ENCODE peak calls at places on chromosomes 13 and 19, in four cellular contexts. One of them, this sample, is unnamed. For H3K4me1, the result is how much of the 10 kb centered on the place peaks cover.

GRCh38 chr19:13143135-13143534 is 7.0 kb downstream of the STX10 start:
- DNase-seq in ascending aorta: no peak
- DNase-seq in upper lobe of right lung: no peak
- DNase-seq in IMR-90: peak
- DNase-seq in this sample: peak

GRCh38 chr13:44156294-44156658 is 217.3 kb upstream of the SERP2 start:
- DNase-seq in ascending aorta: no peak
- DNase-seq in upper lobe of right lung: no peak
- DNase-seq in IMR-90: no peak
- DNase-seq in this sample: no peak

GRCh38 chr13:99371956-99372355 is 64.8 kb upstream of the GPR183 start:
- DNase-seq in ascending aorta: no peak
- DNase-seq in upper lobe of right lung: no peak
- DNase-seq in IMR-90: no peak
- DNase-seq in this sample: no peak

GRCh38 chr19:47613165-47614146 is 4.5 kb downstream of the BICRA start:
- DNase-seq in ascending aorta: no peak
- DNase-seq in upper lobe of right lung: no peak
- DNase-seq in IMR-90: peak
- DNase-seq in this sample: no peak

GRCh38 chr13:60646600-60646999 is 249.6 kb downstream of the TDRD3 start:
- DNase-seq in ascending aorta: no peak
- DNase-seq in upper lobe of right lung: no peak
- DNase-seq in IMR-90: no peak
- DNase-seq in this sample: no peak

GRCh38 chr13:50357586-50358118 is 342.4 kb downstream of the KCNRG start:
- DNase-seq in ascending aorta: no peak
- DNase-seq in upper lobe of right lung: no peak
- DNase-seq in IMR-90: peak
- DNase-seq in this sample: peak

GRCh38 chr13:110302986-110303385 is 4.0 kb downstream of the COL4A1 start:
- DNase-seq in ascending aorta: no peak
- DNase-seq in upper lobe of right lung: no peak
- DNase-seq in IMR-90: no peak
- DNase-seq in this sample: no peak

GRCh38 chr19:29260477-29261317 is 47.7 kb upstream of the UQCRFS1 start:
- DNase-seq in ascending aorta: no peak
- DNase-seq in upper lobe of right lung: no peak
- DNase-seq in IMR-90: peak
- DNase-seq in this sample: no peak

GRCh38 chr13:33111414-33112110 is 95.3 kb downstream of the KL start:
- DNase-seq in ascending aorta: no peak
- DNase-seq in upper lobe of right lung: no peak
- DNase-seq in IMR-90: peak
- DNase-seq in this sample: no peak

GRCh38 chr19:55419089-55419488 is 11.5 kb upstream of the UBE2S start:
- DNase-seq in ascending aorta: no peak
- DNase-seq in upper lobe of right lung: no peak
- DNase-seq in IMR-90: no peak
- DNase-seq in this sample: no peak

GRCh38 chr13:102097708-102098107 is 304.1 kb downstream of the FGF14 start:
- DNase-seq in ascending aorta: no peak
- DNase-seq in upper lobe of right lung: no peak
- DNase-seq in IMR-90: no peak
- DNase-seq in this sample: no peak

GRCh38 chr13:30108913-30109237 is 198.5 kb downstream of the KATNAL1 start:
- DNase-seq in ascending aorta: no peak
- DNase-seq in upper lobe of right lung: peak
- DNase-seq in IMR-90: no peak
- DNase-seq in this sample: peak

GRCh38 chr19:50794778-50795664 is 4.8 kb downstream of the ACP4 start:
- DNase-seq in ascending aorta: no peak
- DNase-seq in upper lobe of right lung: peak
- DNase-seq in IMR-90: no peak
- DNase-seq in this sample: no peak

GRCh38 chr19:7928334-7928706 is 2.4 kb upstream of the CTXN1 start:
- DNase-seq in ascending aorta: no peak
- DNase-seq in upper lobe of right lung: no peak
- DNase-seq in IMR-90: no peak
- DNase-seq in this sample: no peak

GRCh38 chr13:30398601-30399072 is 23.7 kb upstream of the UBE2L5 start:
- DNase-seq in ascending aorta: no peak
- DNase-seq in upper lobe of right lung: no peak
- DNase-seq in IMR-90: peak
- DNase-seq in this sample: no peak

GRCh38 chr19:9309974-9310446 is 372 bp upstream of the ZNF699 start:
- DNase-seq in ascending aorta: peak
- DNase-seq in upper lobe of right lung: peak
- DNase-seq in IMR-90: peak
- DNase-seq in this sample: peak

GRCh38 chr19:10279737-10280442 is 6.9 kb upstream of the ICAM4 start:
- DNase-seq in ascending aorta: no peak
- DNase-seq in upper lobe of right lung: no peak
- DNase-seq in IMR-90: no peak
- DNase-seq in this sample: peak

GRCh38 chr13:72205773-72206172 is 338.8 kb upstream of the DACH1 start:
- DNase-seq in ascending aorta: no peak
- DNase-seq in upper lobe of right lung: no peak
- DNase-seq in IMR-90: no peak
- DNase-seq in this sample: peak

GRCh38 chr19:11138659-11139526 is 16.7 kb downstream of the SPC24 start:
- DNase-seq in ascending aorta: peak
- DNase-seq in upper lobe of right lung: peak
- DNase-seq in IMR-90: peak
- DNase-seq in this sample: peak

GRCh38 chr13:66967825-66968597 is 262.1 kb downstream of the PCDH9 start:
- DNase-seq in ascending aorta: no peak
- DNase-seq in upper lobe of right lung: no peak
- DNase-seq in IMR-90: peak
- DNase-seq in this sample: no peak

GRCh38 chr13:39102981-39103490 is 64.8 kb downstream of the NHLRC3 start:
- DNase-seq in ascending aorta: no peak
- DNase-seq in upper lobe of right lung: no peak
- DNase-seq in IMR-90: no peak
- DNase-seq in this sample: no peak

GRCh38 chr19:13795595-13796300 is 505 bp downstream of the ZSWIM4 start:
- DNase-seq in ascending aorta: no peak
- DNase-seq in upper lobe of right lung: peak
- DNase-seq in IMR-90: peak
- DNase-seq in this sample: peak

GRCh38 chr19:3098515-3099346 is 4.6 kb downstream of the GNA11 start:
- DNase-seq in ascending aorta: no peak
- DNase-seq in upper lobe of right lung: peak
- DNase-seq in IMR-90: peak
- DNase-seq in this sample: no peak

GRCh38 chr13:43023244-43023931 is at the start of gene DNAJC15:
- DNase-seq in ascending aorta: peak
- DNase-seq in upper lobe of right lung: peak
- DNase-seq in IMR-90: peak
- DNase-seq in this sample: peak

GRCh38 chr13:34591801-34592454 is 350.1 kb upstream of the NBEA start:
- DNase-seq in ascending aorta: no peak
- DNase-seq in upper lobe of right lung: no peak
- DNase-seq in IMR-90: no peak
- DNase-seq in this sample: no peak

GRCh38 chr19:37931941-37932655 is 25.1 kb downstream of the SIPA1L3 start:
- DNase-seq in ascending aorta: no peak
- DNase-seq in upper lobe of right lung: peak
- DNase-seq in IMR-90: peak
- DNase-seq in this sample: peak

GRCh38 chr19:10290876-10291553 is 1.3 kb downstream of the ICAM5 start:
- DNase-seq in ascending aorta: no peak
- DNase-seq in upper lobe of right lung: peak
- DNase-seq in IMR-90: peak
- DNase-seq in this sample: no peak

GRCh38 chr19:39543477-39543857 is 3.5 kb upstream of the EID2 start:
- DNase-seq in ascending aorta: no peak
- DNase-seq in upper lobe of right lung: no peak
- DNase-seq in IMR-90: no peak
- DNase-seq in this sample: no peak

GRCh38 chr13:96862093-96862492 is 132.2 kb downstream of the OXGR1 start:
- DNase-seq in ascending aorta: no peak
- DNase-seq in upper lobe of right lung: no peak
- DNase-seq in IMR-90: no peak
- DNase-seq in this sample: no peak

GRCh38 chr19:3065675-3066357 is 3.5 kb upstream of the TLE5 start:
- DNase-seq in ascending aorta: no peak
- DNase-seq in upper lobe of right lung: no peak
- DNase-seq in IMR-90: no peak
- DNase-seq in this sample: no peak

GRCh38 chr19:1494115-1494815 is 3.3 kb downstream of the REEP6 start:
- DNase-seq in ascending aorta: no peak
- DNase-seq in upper lobe of right lung: no peak
- DNase-seq in IMR-90: no peak
- DNase-seq in this sample: no peak
- H3K4me1 ChIP-seq in ascending aorta: under half
- H3K4me1 ChIP-seq in upper lobe of right lung: under half
- H3K4me1 ChIP-seq in IMR-90: under half
- H3K4me1 ChIP-seq in this sample: under half

GRCh38 chr19:42132851-42133528 is 744 bp upstream of the POU2F2 start:
- DNase-seq in ascending aorta: no peak
- DNase-seq in upper lobe of right lung: peak
- DNase-seq in IMR-90: no peak
- DNase-seq in this sample: peak
- TF ChIP-seq CTCF in ascending aorta: peak
- TF ChIP-seq CTCF in upper lobe of right lung: peak
- TF ChIP-seq CTCF in IMR-90: peak
- TF ChIP-seq CTCF in this sample: peak

DNA sequence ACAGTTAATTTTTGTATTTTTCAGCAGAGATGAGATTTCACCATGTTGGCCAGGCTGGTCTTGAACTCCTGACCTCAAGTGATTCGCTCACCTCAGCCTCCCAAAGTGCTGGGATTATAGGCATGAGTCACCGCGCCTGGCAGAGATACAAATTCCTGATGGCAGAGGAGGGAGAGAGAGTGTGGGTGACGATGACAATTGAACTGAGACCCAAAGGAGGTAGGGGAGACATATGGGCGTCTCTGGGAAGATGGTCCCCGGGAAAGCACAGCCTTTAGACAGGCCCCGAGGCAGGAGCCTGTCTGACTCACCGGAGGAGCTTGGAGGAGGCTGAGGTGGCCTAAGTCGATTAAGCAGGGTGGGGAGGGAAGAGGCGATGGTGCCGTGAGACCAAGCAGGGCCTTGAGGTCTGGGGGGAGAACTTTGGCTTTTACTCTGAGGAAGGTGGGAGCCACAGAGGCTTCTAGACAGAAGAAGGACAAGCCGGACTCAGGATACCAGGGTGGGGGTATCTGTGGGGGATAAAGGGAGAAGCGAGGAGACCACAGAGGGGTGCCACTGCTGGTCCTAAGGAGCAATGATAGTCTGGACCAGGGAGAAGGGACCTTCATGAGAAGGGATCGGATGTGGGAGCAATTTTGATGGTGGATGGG is 38.2 kb downstream of the ARRDC2 start:
- DNase-seq in ascending aorta: no peak
- DNase-seq in upper lobe of right lung: no peak
- DNase-seq in IMR-90: peak
- DNase-seq in this sample: peak
- H3K27ac ChIP-seq in ascending aorta: peak
- H3K27ac ChIP-seq in upper lobe of right lung: peak
- H3K27ac ChIP-seq in IMR-90: no peak
- H3K27ac ChIP-seq in this sample: peak

DNA sequence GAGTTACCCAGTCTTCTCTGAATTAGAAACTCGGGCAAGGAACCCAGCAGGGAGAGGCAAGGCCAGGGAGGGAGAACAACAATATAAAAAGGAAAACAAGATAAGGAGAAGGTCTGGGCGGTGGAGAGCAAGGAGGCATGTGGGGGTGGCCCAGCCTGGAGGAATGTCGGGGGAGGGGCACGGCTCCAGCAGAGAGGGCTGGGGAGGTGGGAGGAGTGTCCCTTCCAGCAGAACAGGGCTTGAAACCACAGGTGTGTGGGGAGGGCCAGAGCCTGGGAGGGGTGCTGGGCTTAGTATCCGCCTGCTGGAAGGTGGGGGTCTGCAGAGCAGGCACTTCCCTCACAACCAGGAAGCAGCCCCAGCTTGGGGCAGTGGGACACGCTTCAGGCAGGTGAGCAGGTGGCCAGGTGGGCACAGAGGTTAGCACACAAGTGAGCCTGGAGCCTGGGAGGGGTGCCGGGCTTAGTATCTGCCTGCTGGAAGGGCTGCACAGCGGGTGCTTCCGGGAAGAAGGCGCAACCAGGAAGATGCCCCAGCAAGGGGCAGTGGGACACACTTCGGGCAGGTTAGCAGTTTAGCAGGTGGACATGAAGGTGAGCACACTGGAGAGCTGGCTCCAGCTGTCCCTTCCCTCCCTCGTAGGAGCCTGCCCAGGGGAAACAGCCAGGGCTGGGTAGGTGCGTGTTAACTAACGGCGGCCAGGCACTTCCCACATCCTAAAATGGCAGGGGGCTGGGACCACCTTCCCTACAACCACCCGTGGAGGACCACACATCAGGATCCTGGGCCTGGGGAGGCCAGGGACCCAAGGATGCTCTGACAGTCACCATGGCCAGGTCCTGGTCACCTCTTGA is 3.1 kb downstream of the GAS6 start:
- DNase-seq in ascending aorta: no peak
- DNase-seq in upper lobe of right lung: peak
- DNase-seq in IMR-90: no peak
- DNase-seq in this sample: peak
- H3K4me1 ChIP-seq in ascending aorta: under half
- H3K4me1 ChIP-seq in upper lobe of right lung: under half
- H3K4me1 ChIP-seq in IMR-90: under half
- H3K4me1 ChIP-seq in this sample: under half

This sample was measured in PC-9.